ENCODE peak calls at places on chromosomes 1 and 21, in five cellular contexts. G, V, X, A and P are unnamed samples.

GRCh38 chr1:174217787-174218574 is 58.7 kb downstream of the RABGAP1L start:
- DNase-seq in V (no peak), G (peak), X (no peak), A (peak), P (no peak)

GRCh38 chr1:155226910-155227260 is 18.4 kb downstream of the MTX1 start:
- DNase-seq in X (peak), G (no peak), A (peak), V (no peak), P (peak)

GRCh38 chr1:2103901-2104590 is 53.8 kb downstream of the PRKCZ start:
- DNase-seq in X (no peak), A (no peak), G (no peak), V (no peak), P (no peak)

GRCh38 chr1:192476802-192477298 is 98.7 kb upstream of the RGS1 start:
- DNase-seq in G (peak), A (no peak), V (no peak), X (no peak), P (no peak)

GRCh38 chr1:56056438-56057312 is 522.7 kb downstream of the PLPP3 start:
- DNase-seq in V (no peak), X (no peak), G (peak), A (no peak), P (no peak)

GRCh38 chr1:233327938-233328660 is 575 bp downstream of the MAP3K21 start:
- DNase-seq in X (no peak), V (peak), G (no peak), A (peak), P (peak)

GRCh38 chr1:214538497-214538896 is 12.9 kb downstream of the PTPN14 start:
- DNase-seq in V (no peak), X (no peak), G (no peak), A (no peak), P (no peak)

GRCh38 chr1:59506952-59507351 is 210.1 kb downstream of the FGGY start:
- DNase-seq in V (no peak), A (peak), G (peak), X (no peak), P (no peak)

GRCh38 chr1:157878059-157878458 is 36.5 kb upstream of the CD5L start:
- DNase-seq in V (no peak), G (peak), X (no peak), A (peak), P (no peak)

GRCh38 chr1:109020693-109021092 is 21.2 kb downstream of the WDR47 start:
- DNase-seq in V (no peak), G (no peak), A (no peak), X (no peak), P (no peak)

GRCh38 chr1:54800041-54800898 is 853 bp downstream of the TTC22 start:
- DNase-seq in A (no peak), G (no peak), V (peak), X (no peak), P (no peak)

GRCh38 chr1:54803761-54804470 is 2.8 kb upstream of the TTC22 start:
- DNase-seq in X (no peak), G (peak), V (peak), A (no peak), P (no peak)

GRCh38 chr1:54798769-54799641 is 2.1 kb downstream of the TTC22 start:
- DNase-seq in A (no peak), X (no peak), V (peak), G (peak), P (no peak)

GRCh38 chr1:54798206-54798605 is 2.9 kb downstream of the TTC22 start:
- DNase-seq in A (no peak), G (no peak), X (no peak), V (peak), P (no peak)

DNA sequence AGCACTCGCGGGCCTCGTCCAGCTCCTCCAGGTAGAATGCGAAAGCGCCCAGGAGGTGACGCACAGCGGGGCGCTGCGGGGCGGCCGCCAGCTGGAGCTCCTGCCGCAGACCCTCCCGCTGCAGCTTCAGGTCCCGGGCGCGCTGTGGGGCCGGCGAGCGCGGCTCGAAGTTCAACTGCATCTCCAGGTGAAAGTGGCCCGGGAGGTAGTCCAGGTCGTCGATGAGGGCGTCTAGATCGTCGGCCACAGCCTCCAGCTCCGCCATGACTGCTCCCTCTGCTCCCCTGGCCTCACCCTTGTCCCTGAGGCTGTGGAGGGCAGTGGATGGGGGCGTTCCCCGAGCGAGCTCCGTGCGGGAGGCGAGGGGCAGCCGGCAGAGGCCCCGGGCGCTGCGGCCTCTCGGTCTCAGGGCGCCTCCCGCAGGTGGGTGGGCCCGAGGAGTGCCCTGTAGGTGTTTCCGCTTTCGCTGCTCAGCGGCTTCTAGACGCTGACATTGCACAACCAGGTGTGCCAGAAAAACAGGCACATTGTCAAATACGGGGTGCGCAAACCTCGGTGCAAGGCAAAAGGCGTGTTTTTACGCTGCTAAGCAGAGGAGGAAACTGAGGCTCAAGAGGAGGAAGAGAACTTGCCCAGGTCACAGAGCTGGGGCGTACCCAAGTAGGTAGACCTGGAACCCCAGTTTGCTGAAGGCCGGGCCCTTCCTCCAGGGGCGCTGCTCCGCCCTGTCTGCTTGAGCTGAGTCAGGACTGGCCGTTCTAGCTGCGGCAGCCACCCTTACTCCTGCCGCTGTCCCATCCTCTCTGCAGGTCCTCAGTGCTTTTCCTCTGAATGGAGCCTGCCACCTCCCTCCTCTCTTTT is at the start of gene TTC22:
- DNase-seq in V (peak), X (no peak), A (no peak), G (no peak), P (no peak)
- TF ChIP-seq CTCF in V (no peak), X (no peak), A (no peak), G (peak), P (no peak)

GRCh38 chr1:84771895-84772294 is 81.6 kb upstream of the SSX2IP start:
- DNase-seq in V (no peak), G (no peak), X (no peak), A (peak), P (no peak)
- TF ChIP-seq CTCF in V (no peak), G (no peak), X (no peak), A (no peak), P (no peak)

GRCh38 chr21:42833439-42833815 is 45.9 kb downstream of the WDR4 start:
- DNase-seq in G (no peak), V (peak), A (peak), X (no peak), P (no peak)
- TF ChIP-seq CTCF in G (peak), V (no peak), A (peak), X (peak), P (no peak)

GRCh38 chr1:153783233-153784190 is 8.3 kb downstream of the SLC27A3 start:
- DNase-seq in G (peak), V (peak), X (peak), A (peak), P (peak)
- TF ChIP-seq CTCF in G (peak), V (no peak), X (peak), A (no peak), P (peak)

GRCh38 chr1:229185913-229186312 is 85.0 kb upstream of the RAB4A start:
- DNase-seq in V (peak), G (peak), X (no peak), A (no peak), P (no peak)
- TF ChIP-seq CTCF in V (no peak), G (no peak), X (no peak), A (no peak), P (no peak)

DNA sequence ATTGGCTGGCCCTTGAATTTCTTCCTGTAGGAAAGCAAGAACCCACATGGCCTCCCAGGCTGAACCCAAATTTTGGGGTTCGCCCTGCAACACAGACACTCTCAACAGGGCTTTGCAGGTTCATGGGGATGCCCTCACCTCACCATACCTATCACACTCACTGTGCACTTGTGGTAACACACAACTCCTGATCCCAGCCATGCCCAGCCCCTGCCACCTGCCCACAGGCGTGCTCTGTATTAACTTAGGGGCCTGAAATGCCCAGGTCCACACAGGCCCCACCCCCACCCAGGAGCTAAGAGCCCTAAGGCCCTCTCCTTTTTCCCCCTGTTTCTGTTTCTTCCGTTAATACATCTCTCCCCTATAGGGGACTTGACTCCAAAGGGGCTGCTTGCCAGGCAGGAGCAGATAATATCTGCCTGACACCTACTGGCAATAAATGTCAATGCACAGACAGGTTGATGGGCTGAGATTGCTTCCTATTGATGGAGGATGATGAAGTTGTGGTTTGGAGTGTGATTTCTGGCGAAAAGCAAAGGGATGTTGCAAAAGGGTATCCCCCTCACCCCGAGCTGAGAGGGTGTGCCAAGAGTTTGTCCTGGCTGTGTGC is 171.5 kb downstream of the AJAP1 start:
- DNase-seq in G (no peak), V (peak), X (no peak), A (peak), P (no peak)
- TF ChIP-seq CTCF in G (no peak), V (no peak), X (peak), A (peak), P (peak)

DNA sequence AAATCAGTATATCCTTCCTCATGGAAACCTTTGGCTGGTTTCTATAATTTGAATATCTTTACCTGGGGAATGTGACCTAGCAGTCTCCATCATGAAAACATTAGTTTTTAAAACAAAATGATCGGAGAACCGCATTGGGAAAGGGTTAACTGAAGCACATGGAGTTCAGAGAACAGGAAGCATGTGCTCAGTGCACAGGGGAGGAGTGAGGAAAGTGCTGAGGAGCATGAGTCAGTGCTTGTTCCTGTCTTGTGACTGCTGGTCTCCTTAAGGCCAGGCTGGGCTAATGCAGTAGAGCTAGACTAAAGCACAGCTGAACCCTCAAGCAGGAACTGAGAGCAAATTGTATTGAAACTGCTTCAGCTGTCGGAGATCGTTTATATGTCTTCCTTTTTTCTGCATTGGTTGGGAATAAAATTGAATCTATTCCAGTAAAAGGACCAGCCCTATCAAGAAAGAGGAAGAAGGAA is 5.8 kb downstream of the IFI16 start:
- DNase-seq in V (peak), A (peak), G (peak), X (no peak), P (no peak)
- TF ChIP-seq CTCF in V (no peak), A (no peak), G (peak), X (no peak), P (no peak)

GRCh38 chr1:238951809-238952208 is 434.6 kb upstream of the CHRM3 start:
- DNase-seq in V (no peak), X (peak), G (peak), A (peak), P (no peak)
- TF ChIP-seq CTCF in V (no peak), X (peak), G (peak), A (peak), P (no peak)

GRCh38 chr1:248239478-248239877 is 8.3 kb downstream of the OR2M4 start:
- DNase-seq in G (no peak), X (no peak), A (no peak), V (no peak), P (no peak)

DNA sequence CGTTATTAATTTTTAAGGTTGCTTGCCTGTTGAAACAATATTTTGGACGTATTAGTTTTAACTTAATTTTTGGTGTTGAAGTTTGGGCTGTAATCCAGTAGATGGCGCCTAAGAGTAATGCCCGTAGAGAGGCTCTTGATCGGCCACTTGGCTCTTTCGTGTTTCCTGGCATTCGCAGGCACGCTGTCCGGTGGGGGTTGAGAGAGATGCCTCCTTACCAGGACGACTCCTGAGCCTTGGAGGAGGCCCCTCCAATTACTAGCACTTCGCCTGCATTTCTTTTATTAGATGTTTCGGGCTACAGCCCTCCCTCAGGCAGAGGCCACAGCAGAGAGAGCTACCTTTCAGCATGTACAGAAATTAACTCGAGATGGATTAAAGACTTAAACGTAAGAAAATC is 12.0 kb downstream of the OR2M4 start:
- DNase-seq in A (peak), X (no peak), V (no peak), G (peak), P (no peak)
- TF ChIP-seq CTCF in A (no peak), X (peak), V (no peak), G (peak), P (no peak)